ENCODE peak calls at places on chromosomes 7 and 10, in eight cellular contexts. U, C, M, S, J, L, B and N are unnamed samples.

GRCh38 chr10:124600051-124600880 is 138.6 kb downstream of the LHPP start:
- DNase-seq in M (no peak), S (no peak), J (peak), U (peak), C (no peak), B (no peak), L (no peak), N (no peak)

GRCh38 chr10:3805227-3805790 is 20.3 kb upstream of the KLF6 start:
- DNase-seq in J (no peak), B (no peak), U (peak), L (peak), M (no peak), S (peak), C (no peak), N (no peak)

GRCh38 chr7:131164025-131164899 is 163.4 kb upstream of the MKLN1 start:
- DNase-seq in B (no peak), M (no peak), J (no peak), L (no peak), S (peak), C (no peak), U (no peak), N (no peak)

GRCh38 chr10:15624405-15625191 is 95.1 kb downstream of the ITGA8 start:
- DNase-seq in M (no peak), S (no peak), L (no peak), B (no peak), C (no peak), U (no peak), J (no peak), N (no peak)

GRCh38 chr7:78673272-78673671 is 780.2 kb downstream of the MAGI2 start:
- DNase-seq in C (peak), B (no peak), U (no peak), S (no peak), J (no peak), M (no peak), L (no peak), N (no peak)

GRCh38 chr7:28754027-28754426 is 204.1 kb downstream of the TRIL start:
- DNase-seq in J (no peak), L (no peak), S (peak), C (no peak), M (no peak), B (no peak), U (no peak), N (no peak)

GRCh38 chr7:151083071-151083823 is at the start of gene TMUB1:
- DNase-seq in C (peak), L (peak), U (peak), J (peak), M (peak), B (peak), S (no peak), N (no peak)

GRCh38 chr10:4947635-4948596 is 15.3 kb upstream of the AKR1C1 start:
- DNase-seq in C (no peak), S (peak), L (no peak), B (no peak), M (no peak), U (no peak), J (no peak), N (no peak)

GRCh38 chr7:2016761-2017482 is 215.8 kb downstream of the MAD1L1 start:
- DNase-seq in M (no peak), U (no peak), C (no peak), S (no peak), J (no peak), B (no peak), L (no peak), N (no peak)

GRCh38 chr7:2260820-2261219 is 18.8 kb downstream of the NUDT1 start:
- DNase-seq in M (peak), U (no peak), C (peak), L (no peak), J (no peak), S (peak), B (no peak), N (no peak)